ENCODE peak calls at places on chromosome 5, in five cellular contexts. M, T, A, J and Z are unnamed samples.
A peak's percentile ranks its signal among the peaks of the same experiment; 100 is the strongest.

GRCh38 chr5:76622973-76623596 is at the start of gene F2RL2:
- DNase-seq in M (peak; percentile 80), T (no peak), A (no peak), J (peak; percentile 78), Z (no peak)

GRCh38 chr5:7208911-7209310 is 187.0 kb upstream of the ADCY2 start:
- DNase-seq in M (no peak), T (peak; percentile 68), A (no peak), J (no peak), Z (no peak)

GRCh38 chr5:112397690-112398089 is 21.4 kb downstream of the EPB41L4A start:
- DNase-seq in M (no peak), T (no peak), A (no peak), J (no peak), Z (no peak)

GRCh38 chr5:143418140-143418866 is 14.8 kb upstream of the NR3C1 start:
- DNase-seq in M (no peak), T (no peak), A (no peak), J (no peak), Z (no peak)

GRCh38 chr5:55187370-55187769 is 14.4 kb upstream of the CDC20B start:
- DNase-seq in M (peak; percentile 11), T (no peak), A (peak; percentile 57), J (no peak), Z (no peak)

GRCh38 chr5:126884269-126884819 is 107.4 kb downstream of the LMNB1 start:
- DNase-seq in M (peak; percentile 80), T (no peak), A (peak; percentile 10), J (peak; percentile 97), Z (no peak)

GRCh38 chr5:169287529-169287928 is 13.4 kb downstream of the SLIT3 start:
- DNase-seq in M (no peak), T (no peak), A (no peak), J (no peak), Z (no peak)

GRCh38 chr5:53164478-53165165 is 55.1 kb upstream of the MOCS2 start:
- DNase-seq in M (no peak), T (no peak), A (no peak), J (no peak), Z (no peak)

GRCh38 chr5:138444774-138445546 is 6.1 kb downstream of the REEP2 start:
- DNase-seq in M (no peak), T (no peak), A (no peak), J (no peak), Z (no peak)

GRCh38 chr5:108461628-108462367 is 79.9 kb upstream of the FBXL17 start:
- DNase-seq in M (peak; percentile 72), T (no peak), A (no peak), J (peak; percentile 79), Z (no peak)

GRCh38 chr5:137142371-137143243 is 356.5 kb downstream of the SPOCK1 start:
- DNase-seq in M (peak; percentile 83), T (peak; percentile 65), A (no peak), J (peak; percentile 99), Z (no peak)

GRCh38 chr5:96320797-96321196 is 112.3 kb downstream of the PCSK1 start:
- DNase-seq in M (no peak), T (no peak), A (peak; percentile 33), J (peak; percentile 55), Z (no peak)

GRCh38 chr5:171306785-171307591 is 2.1 kb upstream of the TLX3 start:
- DNase-seq in M (no peak), T (no peak), A (no peak), J (no peak), Z (no peak)

GRCh38 chr5:7348168-7348802 is 47.7 kb upstream of the ADCY2 start:
- DNase-seq in M (no peak), T (no peak), A (no peak), J (no peak), Z (no peak)

GRCh38 chr5:160369990-160370712 is at the start of gene C1QTNF2:
- DNase-seq in M (peak; percentile 58), T (peak; percentile 50), A (no peak), J (peak; percentile 61), Z (no peak)

GRCh38 chr5:59698774-59699173 is 194.8 kb downstream of the PDE4D start:
- DNase-seq in M (no peak), T (no peak), A (no peak), J (no peak), Z (no peak)

GRCh38 chr5:150846651-150847333 is 471 bp downstream of the IRGM start:
- DNase-seq in M (peak; percentile 94), T (no peak), A (peak; percentile 84), J (peak; percentile 93), Z (no peak)

GRCh38 chr5:41925555-41925946 is 470 bp downstream of the FBXO4 start:
- DNase-seq in M (peak; percentile 49), T (no peak), A (no peak), J (peak; percentile 56), Z (no peak)

GRCh38 chr5:94745786-94746730 is 127.6 kb downstream of the SLF1 start:
- DNase-seq in M (peak; percentile 40), T (no peak), A (no peak), J (peak; percentile 60), Z (no peak)

GRCh38 chr5:150904479-150905311 is at the start of gene ZNF300:
- DNase-seq in M (peak; percentile 97), T (peak; percentile 75), A (no peak), J (peak; percentile 94), Z (peak; percentile 48)

GRCh38 chr5:1210832-1211251 is 9.4 kb downstream of the SLC6A19 start:
- DNase-seq in M (no peak), T (no peak), A (no peak), J (no peak), Z (no peak)

GRCh38 chr5:74640450-74641013 is at the start of gene ENC1:
- DNase-seq in M (peak; percentile 89), T (peak; percentile 80), A (peak; percentile 55), J (peak; percentile 83), Z (peak; percentile 76)

GRCh38 chr5:179188636-179189035 is 128.5 kb downstream of the ZNF354C start:
- DNase-seq in M (no peak), T (no peak), A (no peak), J (no peak), Z (no peak)

GRCh38 chr5:141873933-141874261 is 4.3 kb downstream of the PCDH1 start:
- DNase-seq in M (no peak), T (no peak), A (no peak), J (no peak), Z (no peak)

GRCh38 chr5:73273379-73274050 is 100.5 kb downstream of the TMEM174 start:
- DNase-seq in M (no peak), T (no peak), A (no peak), J (no peak), Z (no peak)

GRCh38 chr5:104049752-104050151 is 487.2 kb upstream of the NUDT12 start:
- DNase-seq in M (no peak), T (no peak), A (no peak), J (no peak), Z (no peak)

GRCh38 chr5:133382661-133383579 is 229.4 kb downstream of the FSTL4 start:
- DNase-seq in M (no peak), T (no peak), A (no peak), J (no peak), Z (no peak)

GRCh38 chr5:121758640-121759039 is 93.0 kb upstream of the FTMT start:
- DNase-seq in M (no peak), T (no peak), A (no peak), J (no peak), Z (no peak)

GRCh38 chr5:115033861-115034260 is 135.8 kb downstream of the TRIM36 start:
- DNase-seq in M (no peak), T (no peak), A (no peak), J (peak; percentile 4), Z (no peak)

GRCh38 chr5:130077007-130077406 is 172.7 kb downstream of the CHSY3 start:
- DNase-seq in M (no peak), T (no peak), A (no peak), J (no peak), Z (no peak)

GRCh38 chr5:104189031-104189430 is 626.4 kb upstream of the NUDT12 start:
- DNase-seq in M (peak; percentile 64), T (no peak), A (no peak), J (peak; percentile 62), Z (no peak)

GRCh38 chr5:173201636-173202265 is 33.3 kb downstream of the NKX2-5 start:
- DNase-seq in M (peak; percentile 63), T (no peak), A (peak; percentile 49), J (peak; percentile 83), Z (no peak)

GRCh38 chr5:173202266-173202875 is 32.6 kb downstream of the NKX2-5 start:
- DNase-seq in M (no peak), T (no peak), A (no peak), J (no peak), Z (no peak)

GRCh38 chr5:173208296-173208695 is 26.7 kb downstream of the NKX2-5 start:
- DNase-seq in M (no peak), T (no peak), A (no peak), J (no peak), Z (no peak)

GRCh38 chr5:173205921-173206320 is 29.1 kb downstream of the NKX2-5 start:
- DNase-seq in M (no peak), T (no peak), A (no peak), J (no peak), Z (no peak)

DNA sequence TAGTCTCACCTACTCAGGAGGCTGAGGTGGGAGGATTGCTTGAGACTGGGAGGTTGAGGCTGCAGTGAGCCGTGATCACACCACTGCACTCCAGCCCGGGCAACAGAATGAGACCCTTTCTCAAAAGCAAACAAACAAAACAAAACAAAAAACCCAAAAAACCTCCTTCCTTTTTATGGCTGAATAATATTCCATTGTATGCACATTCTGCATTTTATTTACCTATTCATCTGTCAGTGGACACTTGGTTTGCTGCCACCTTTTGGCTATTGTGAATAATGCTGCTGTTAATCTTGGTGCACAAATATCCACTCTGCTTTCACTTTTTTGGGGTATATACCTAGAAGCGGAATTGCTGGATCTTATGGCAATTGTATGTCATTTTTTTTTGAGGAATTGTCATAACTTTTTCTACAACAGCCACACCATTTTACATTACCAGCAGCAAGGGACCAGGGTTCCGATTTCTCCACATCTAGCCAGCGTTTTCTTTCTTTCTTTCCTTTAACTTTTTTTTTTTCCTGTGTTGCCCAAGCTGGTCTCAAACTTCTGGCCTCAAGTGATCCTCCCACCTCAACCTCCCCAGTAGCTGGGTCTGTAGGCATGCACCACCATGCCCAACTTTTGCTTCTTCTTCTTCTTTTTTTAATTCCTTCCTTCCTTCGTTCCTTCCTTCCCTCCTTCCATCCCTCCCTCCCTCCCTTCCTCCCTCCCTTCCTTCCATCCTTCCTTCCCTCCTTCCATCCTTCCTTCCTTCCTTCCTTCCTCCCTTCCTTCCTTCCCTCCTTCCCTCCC is 30.6 kb downstream of the NKX2-5 start:
- DNase-seq in M (peak; percentile 55), T (no peak), A (peak; percentile 21), J (peak; percentile 48), Z (no peak)
- TF ChIP-seq CTCF in M (peak; percentile 75), T (peak; percentile 44), A (peak; percentile 70), J (peak; percentile 65), Z (no peak)

DNA sequence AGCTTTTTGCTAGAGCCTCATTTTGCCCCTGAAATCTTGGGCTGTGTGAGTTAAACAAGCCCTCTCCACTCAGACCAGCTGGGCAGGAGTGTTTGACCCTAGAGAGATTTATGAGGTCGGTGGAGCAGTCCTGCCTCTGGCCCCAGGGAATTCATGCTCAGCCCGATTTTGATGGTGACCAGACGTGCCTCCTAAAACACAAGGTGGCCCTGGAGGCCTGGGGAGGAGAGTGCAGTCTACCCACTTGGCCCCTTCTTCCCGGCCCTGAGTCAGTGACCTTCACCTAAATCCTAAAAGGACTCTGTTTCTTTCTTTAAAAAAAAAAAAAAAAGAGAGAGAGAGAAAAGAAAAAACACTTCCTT is 86.6 kb upstream of the SAP30L start:
- DNase-seq in M (no peak), T (no peak), A (no peak), J (no peak), Z (no peak)
- TF ChIP-seq CTCF in M (no peak), T (peak; percentile 5), A (no peak), J (no peak), Z (no peak)

GRCh38 chr5:80177236-80177635 is 78.6 kb downstream of the SERINC5 start:
- DNase-seq in M (no peak), T (no peak), A (no peak), J (no peak), Z (no peak)
- TF ChIP-seq CTCF in M (no peak), T (no peak), A (no peak), J (no peak), Z (no peak)

GRCh38 chr5:146395233-146395632 is 51.9 kb upstream of the TCERG1 start:
- DNase-seq in M (no peak), T (no peak), A (no peak), J (no peak), Z (no peak)
- TF ChIP-seq CTCF in M (no peak), T (no peak), A (no peak), J (no peak), Z (no peak)